ENCODE peak calls at places on chromosomes 16 and 17, in nine cellular contexts. J, N, M, D, E, V, B, Z and F are unnamed samples.

GRCh38 chr16:27355610-27356009 is 41.8 kb downstream of the IL4R start:
- DNase-seq in B (no peak), Z (no peak), E (no peak), M (no peak), V (peak), N (peak), J (no peak), D (peak), F (peak)

GRCh38 chr16:79278506-79278905 is 322.0 kb downstream of the MAF start:
- DNase-seq in V (no peak), D (no peak), J (no peak), M (no peak), B (no peak), E (no peak), Z (no peak), N (no peak), F (no peak)

GRCh38 chr17:82477934-82478333 is 19.4 kb downstream of the NARF start:
- DNase-seq in D (no peak), B (no peak), Z (no peak), M (peak), V (no peak), J (no peak), E (no peak), N (no peak), F (no peak)

GRCh38 chr16:79981814-79982213 is 381.3 kb upstream of the MAF start:
- DNase-seq in J (no peak), V (no peak), Z (no peak), B (no peak), E (no peak), N (no peak), D (no peak), M (no peak), F (no peak)

GRCh38 chr16:78768723-78769122 is 669.3 kb downstream of the WWOX start:
- DNase-seq in Z (no peak), V (no peak), N (peak), M (no peak), D (no peak), E (no peak), J (no peak), B (no peak), F (no peak)

GRCh38 chr17:65366102-65366844 is 195.2 kb downstream of the AXIN2 start:
- DNase-seq in J (no peak), N (no peak), M (no peak), D (no peak), B (no peak), V (no peak), E (no peak), Z (no peak), F (no peak)

GRCh38 chr16:85982563-85982939 is 83.6 kb downstream of the IRF8 start:
- DNase-seq in Z (no peak), V (peak), J (no peak), M (no peak), N (no peak), D (peak), B (no peak), E (peak), F (no peak)

GRCh38 chr17:7833795-7834553 is at the start of gene KDM6B:
- DNase-seq in Z (peak), E (peak), B (peak), N (peak), V (peak), M (peak), D (peak), J (peak), F (peak)

GRCh38 chr16:74950511-74950910 is 34.4 kb downstream of the WDR59 start:
- DNase-seq in M (no peak), B (no peak), Z (no peak), V (no peak), E (no peak), D (no peak), N (no peak), J (no peak), F (peak)

GRCh38 chr17:7834554-7834890 is 505 bp downstream of the KDM6B start:
- DNase-seq in Z (no peak), N (no peak), B (peak), J (peak), V (peak), E (peak), D (peak), M (no peak), F (peak)

GRCh38 chr16:23257682-23258081 is 44.4 kb upstream of the SCNN1B start:
- DNase-seq in V (no peak), J (peak), M (no peak), B (no peak), D (no peak), E (no peak), N (no peak), Z (no peak), F (no peak)

GRCh38 chr17:41784207-41784744 is 2.2 kb downstream of the JUP start:
- DNase-seq in B (no peak), E (no peak), N (peak), D (peak), M (peak), V (peak), Z (no peak), J (peak), F (peak)

GRCh38 chr17:74499992-74500391 is 31.3 kb downstream of the CD300LB start:
- DNase-seq in B (no peak), N (no peak), E (no peak), Z (no peak), D (no peak), M (no peak), V (no peak), J (no peak), F (no peak)

GRCh38 chr17:79742951-79743476 is 12.3 kb downstream of the ENPP7 start:
- DNase-seq in E (no peak), V (no peak), Z (no peak), M (no peak), N (peak), J (no peak), B (no peak), D (no peak), F (no peak)

GRCh38 chr16:28931801-28932225 is at the start of gene CD19:
- DNase-seq in M (no peak), E (no peak), N (no peak), J (no peak), D (no peak), B (no peak), Z (no peak), V (no peak), F (no peak)

GRCh38 chr16:28933176-28933575 is 1.4 kb downstream of the CD19 start:
- DNase-seq in N (no peak), B (no peak), D (no peak), J (no peak), V (no peak), M (no peak), E (no peak), Z (no peak), F (no peak)

GRCh38 chr16:28930203-28930602 is 1.6 kb upstream of the CD19 start:
- DNase-seq in N (no peak), J (no peak), B (no peak), Z (no peak), D (no peak), M (no peak), V (no peak), E (no peak), F (no peak)

GRCh38 chr16:28930652-28931051 is 1.1 kb upstream of the CD19 start:
- DNase-seq in Z (no peak), D (no peak), B (no peak), V (no peak), J (no peak), M (no peak), N (peak), E (no peak), F (no peak)

GRCh38 chr16:28932339-28933141 is 769 bp downstream of the CD19 start:
- DNase-seq in D (no peak), B (no peak), N (no peak), J (no peak), E (no peak), M (no peak), Z (no peak), V (no peak), F (no peak)
- TF ChIP-seq CTCF in D (no peak), B (no peak), N (no peak), J (no peak), E (no peak), M (no peak), Z (no peak), V (no peak), F (no peak)

GRCh38 chr16:50839356-50839755 is 97.5 kb downstream of the CYLD start:
- DNase-seq in J (no peak), N (no peak), M (no peak), V (no peak), B (no peak), E (no peak), Z (no peak), D (no peak), F (no peak)
- TF ChIP-seq CTCF in J (no peak), N (no peak), M (no peak), V (no peak), B (no peak), E (no peak), Z (no peak), D (no peak), F (no peak)

GRCh38 chr17:67019126-67019507 is 25.2 kb upstream of the CACNG1 start:
- DNase-seq in B (no peak), N (no peak), D (no peak), V (no peak), J (no peak), Z (no peak), M (no peak), E (no peak), F (no peak)
- TF ChIP-seq CTCF in B (no peak), N (no peak), D (no peak), V (no peak), J (no peak), Z (no peak), M (no peak), E (no peak), F (no peak)

GRCh38 chr16:49931931-49932330 is 76.0 kb upstream of the ZNF423 start:
- DNase-seq in N (no peak), D (no peak), V (no peak), M (no peak), J (no peak), E (no peak), B (no peak), Z (no peak), F (no peak)
- TF ChIP-seq CTCF in N (no peak), D (no peak), V (no peak), M (no peak), J (no peak), E (no peak), B (no peak), Z (no peak), F (no peak)

DNA sequence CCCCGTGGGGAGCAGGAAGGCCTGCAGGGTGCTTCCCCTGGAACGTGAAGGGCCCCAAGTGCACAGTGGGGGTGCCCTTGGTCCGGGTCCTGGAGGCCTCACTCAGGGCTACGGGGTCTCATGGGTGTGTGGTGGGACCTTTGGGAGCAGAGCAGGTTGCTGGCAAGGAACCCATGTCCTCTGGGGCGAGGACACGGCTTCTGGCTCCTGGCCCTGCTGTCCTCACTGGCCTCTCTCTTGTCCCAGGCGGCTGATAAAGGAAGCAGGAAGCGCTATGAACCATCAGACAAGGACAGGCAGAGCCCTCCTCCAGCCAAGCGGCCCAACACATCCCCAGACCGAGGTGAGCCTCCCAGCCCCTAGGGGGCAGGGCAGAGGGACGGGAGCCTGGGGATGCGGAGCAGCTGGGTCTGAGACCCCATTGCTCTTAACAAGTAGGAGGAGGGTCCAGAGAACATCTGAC is 9.8 kb upstream of the IL17C start:
- DNase-seq in Z (no peak), N (peak), V (peak), B (no peak), E (peak), D (peak), M (no peak), J (no peak), F (peak)
- TF ChIP-seq CTCF in Z (no peak), N (peak), V (peak), B (peak), E (peak), D (peak), M (peak), J (peak), F (peak)

DNA sequence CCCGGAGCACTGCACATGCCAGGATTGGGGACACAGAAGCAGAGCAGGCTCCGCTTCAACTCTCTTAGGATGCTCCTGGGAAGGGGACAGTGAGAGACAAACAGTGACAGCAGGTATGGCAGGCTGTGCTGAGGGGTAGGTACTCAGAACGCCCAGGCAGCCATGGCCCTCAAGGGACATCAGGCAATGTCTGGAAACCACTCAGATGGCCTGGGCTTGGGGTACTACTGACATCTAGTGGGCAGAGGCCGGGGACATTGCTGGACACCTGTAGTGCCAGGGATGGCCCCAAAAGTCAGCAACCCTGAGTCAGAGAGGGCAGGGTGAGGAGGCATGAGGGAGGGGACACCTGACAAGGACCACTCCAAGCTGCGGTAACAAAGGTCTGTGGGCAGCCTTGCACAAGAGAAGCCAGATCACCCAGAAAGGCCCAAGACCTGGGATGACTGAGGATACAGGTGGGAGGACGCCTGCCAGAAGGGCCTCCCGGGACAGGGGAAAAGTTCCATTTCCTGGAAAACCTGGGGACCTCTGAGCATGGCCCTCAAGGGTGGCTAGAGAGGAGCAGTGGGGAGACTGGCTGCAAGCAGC is 21.2 kb downstream of the PEMT start:
- DNase-seq in V (peak), Z (no peak), M (no peak), J (no peak), B (peak), D (peak), N (peak), E (no peak), F (peak)
- TF ChIP-seq CTCF in V (peak), Z (peak), M (peak), J (peak), B (peak), D (peak), N (peak), E (peak), F (peak)

GRCh38 chr16:25135239-25135878 is 23.8 kb downstream of the LCMT1 start:
- DNase-seq in D (peak), M (peak), Z (no peak), N (no peak), V (no peak), E (no peak), J (peak), B (peak), F (no peak)
- TF ChIP-seq CTCF in D (peak), M (peak), Z (no peak), N (no peak), V (no peak), E (no peak), J (peak), B (peak), F (no peak)

DNA sequence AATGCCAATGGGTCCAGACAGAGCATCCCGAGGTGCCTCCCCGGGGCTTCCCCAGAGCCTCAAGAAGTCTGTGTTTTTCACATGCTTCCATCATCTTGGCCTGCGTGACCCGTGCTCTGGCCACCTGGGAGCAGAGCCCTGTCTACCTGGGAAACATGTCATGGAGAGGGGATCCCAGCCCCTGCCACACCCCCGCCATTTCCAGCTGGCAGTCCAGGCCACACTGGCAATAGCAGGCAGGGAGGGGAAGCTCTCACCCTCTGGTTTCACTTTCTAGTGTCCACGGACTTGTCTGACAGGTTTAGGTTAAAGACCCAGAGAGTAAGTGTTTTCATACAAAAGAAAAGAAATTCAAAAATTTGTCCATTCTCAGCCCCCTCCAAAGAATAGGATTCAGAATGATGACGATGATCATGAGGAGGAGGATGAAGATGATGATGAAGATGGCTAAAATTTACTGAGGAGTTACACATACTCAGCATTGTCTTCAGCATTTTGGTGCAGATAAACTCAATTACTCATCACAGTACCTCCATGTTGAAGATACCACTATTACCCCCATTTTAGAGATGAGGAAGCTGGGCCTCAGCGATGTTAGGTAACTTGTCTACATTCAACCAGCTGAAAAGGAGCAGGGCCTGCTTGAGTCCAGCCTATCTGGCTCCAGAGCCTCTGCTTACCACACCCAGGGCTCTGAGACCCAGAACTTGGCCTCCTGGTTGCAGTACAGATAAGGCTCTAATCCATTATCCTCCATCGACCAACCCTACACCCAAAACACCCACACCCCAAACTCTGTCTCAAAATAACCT is 9.2 kb downstream of the SMIM5 start:
- DNase-seq in E (peak), D (no peak), B (no peak), Z (no peak), M (no peak), J (peak), V (no peak), N (no peak), F (no peak)
- TF ChIP-seq CTCF in E (no peak), D (no peak), B (no peak), Z (no peak), M (no peak), J (no peak), V (no peak), N (no peak), F (no peak)